ENCODE peak calls at places on chromosomes 4 and X, in nine cellular contexts. F is Calu3; H is AG10803; X is effector CD4-positive, alpha-beta T cell; E is cardiac muscle cell; Q is AG09309; A is DMS153; Y is AG04450; I is GM18507. N is an unnamed sample.

GRCh38 chr4:101328063-101328602 is 19.2 kb downstream of the PPP3CA start:
- DNase-seq in F (no peak), H (no peak), X (no peak), E (no peak), Q (no peak), A (no peak), Y (no peak), I (peak; percentile 15), N (no peak)

GRCh38 chr4:93467484-93468155 is 360.9 kb upstream of the ATOH1 start:
- DNase-seq in F (no peak), H (no peak), X (no peak), E (no peak), Q (no peak), A (no peak), Y (no peak), I (no peak), N (no peak)

GRCh38 chr4:89797117-89797516 is 39.8 kb downstream of the SNCA start:
- DNase-seq in F (peak; percentile 7), H (peak; percentile 19), X (no peak), E (peak; percentile 86), Q (no peak), A (no peak), Y (no peak), I (no peak), N (peak; percentile 44)

GRCh38 chr4:56728512-56728911 is 47.4 kb upstream of the HOPX start:
- DNase-seq in F (no peak), H (peak; percentile 88), X (no peak), E (peak; percentile 97), Q (peak; percentile 51), A (peak; percentile 90), Y (peak; percentile 63), I (no peak), N (peak; percentile 83)

GRCh38 chr4:54058171-54058570 is 6.2 kb downstream of the CHIC2 start:
- DNase-seq in F (no peak), H (no peak), X (no peak), E (no peak), Q (no peak), A (no peak), Y (no peak), I (no peak), N (no peak)

GRCh38 chr4:165464813-165465381 is 86.1 kb downstream of the CPE start:
- DNase-seq in F (no peak), H (peak; percentile 57), X (no peak), E (peak; percentile 73), Q (no peak), A (peak; percentile 9), Y (peak; percentile 11), I (peak; percentile 3), N (peak; percentile 72)

GRCh38 chrX:125205084-125205917 is 114.4 kb upstream of the TEX13C start:
- DNase-seq in F (no peak), H (peak; percentile 6), X (no peak), E (peak; percentile 6), Q (no peak), A (peak; percentile 94), Y (no peak), I (no peak), N (peak; percentile 41)

GRCh38 chrX:154602766-154603437 is 16.2 kb downstream of the CTAG1B start:
- DNase-seq in F (no peak), H (no peak), X (no peak), E (no peak), Q (no peak), A (no peak), Y (no peak), I (no peak), N (no peak)

GRCh38 chr4:80197132-80197573 is at the start of gene PRDM8:
- DNase-seq in F (no peak), H (peak; percentile 39), X (no peak), E (no peak), Q (no peak), A (no peak), Y (no peak), I (no peak), N (peak; percentile 61)

GRCh38 chr4:168811793-168812651 is 198.0 kb downstream of the CBR4 start:
- DNase-seq in F (no peak), H (peak; percentile 77), X (no peak), E (peak; percentile 71), Q (no peak), A (no peak), Y (no peak), I (no peak), N (peak; percentile 79)

GRCh38 chr4:52751349-52751911 is at the start of gene ERVMER34-1:
- DNase-seq in F (peak; percentile 61), H (peak; percentile 14), X (no peak), E (peak; percentile 48), Q (no peak), A (peak; percentile 90), Y (no peak), I (no peak), N (peak; percentile 47)